ENCODE peak calls at places on chromosome 21, in nine cellular contexts. One of them, this sample, is unnamed.

GRCh38 chr21:42120056-42120903 is 49.2 kb downstream of the UMODL1 start:
- DNase-seq in ACHN: no peak
- DNase-seq in WTC11: no peak
- DNase-seq in BE2C: no peak
- DNase-seq in amygdala: no peak
- DNase-seq in stimulated activated CD4-positive, alpha-beta T cell treated with anti-CD3 and anti-CD28 coated beads, Interleukin-4, amount 100 ng/mL, for 24 hours: no peak
- DNase-seq in substantia nigra: no peak
- DNase-seq in T1000: no peak
- DNase-seq in Calu3: peak; percentile 33
- DNase-seq in this sample: peak; percentile 53

GRCh38 chr21:42056996-42057689 is 14.0 kb upstream of the UMODL1 start:
- DNase-seq in ACHN: no peak
- DNase-seq in WTC11: no peak
- DNase-seq in BE2C: no peak
- DNase-seq in amygdala: no peak
- DNase-seq in stimulated activated CD4-positive, alpha-beta T cell treated with anti-CD3 and anti-CD28 coated beads, Interleukin-4, amount 100 ng/mL, for 24 hours: no peak
- DNase-seq in substantia nigra: no peak
- DNase-seq in T1000: peak; percentile 33
- DNase-seq in Calu3: peak; percentile 58
- DNase-seq in this sample: no peak

GRCh38 chr21:18041012-18041411 is 203.6 kb upstream of the CHODL start:
- DNase-seq in ACHN: peak; percentile 48
- DNase-seq in WTC11: peak; percentile 15
- DNase-seq in BE2C: peak; percentile 60
- DNase-seq in amygdala: no peak
- DNase-seq in stimulated activated CD4-positive, alpha-beta T cell treated with anti-CD3 and anti-CD28 coated beads, Interleukin-4, amount 100 ng/mL, for 24 hours: no peak
- DNase-seq in substantia nigra: no peak
- DNase-seq in T1000: no peak
- DNase-seq in Calu3: no peak
- DNase-seq in this sample: no peak

GRCh38 chr21:44013380-44014088 is 1.4 kb downstream of the TRAPPC10 start:
- DNase-seq in ACHN: peak; percentile 18
- DNase-seq in WTC11: no peak
- DNase-seq in BE2C: peak; percentile 62
- DNase-seq in amygdala: no peak
- DNase-seq in stimulated activated CD4-positive, alpha-beta T cell treated with anti-CD3 and anti-CD28 coated beads, Interleukin-4, amount 100 ng/mL, for 24 hours: peak; percentile 52
- DNase-seq in substantia nigra: no peak
- DNase-seq in T1000: no peak
- DNase-seq in Calu3: no peak
- DNase-seq in this sample: peak; percentile 53

GRCh38 chr21:45612096-45613019 is 31.2 kb upstream of the PCBP3 start:
- DNase-seq in ACHN: peak; percentile 48
- DNase-seq in WTC11: peak; percentile 9
- DNase-seq in BE2C: peak; percentile 69
- DNase-seq in amygdala: no peak
- DNase-seq in stimulated activated CD4-positive, alpha-beta T cell treated with anti-CD3 and anti-CD28 coated beads, Interleukin-4, amount 100 ng/mL, for 24 hours: no peak
- DNase-seq in substantia nigra: no peak
- DNase-seq in T1000: no peak
- DNase-seq in Calu3: no peak
- DNase-seq in this sample: no peak

GRCh38 chr21:29462475-29462874 is 163.8 kb downstream of the BACH1 start:
- DNase-seq in ACHN: no peak
- DNase-seq in WTC11: no peak
- DNase-seq in BE2C: no peak
- DNase-seq in amygdala: no peak
- DNase-seq in stimulated activated CD4-positive, alpha-beta T cell treated with anti-CD3 and anti-CD28 coated beads, Interleukin-4, amount 100 ng/mL, for 24 hours: no peak
- DNase-seq in substantia nigra: no peak
- DNase-seq in T1000: no peak
- DNase-seq in Calu3: no peak
- DNase-seq in this sample: no peak

GRCh38 chr21:38027901-38028300 is 111.6 kb upstream of the KCNJ6 start:
- DNase-seq in ACHN: no peak
- DNase-seq in WTC11: no peak
- DNase-seq in BE2C: no peak
- DNase-seq in amygdala: no peak
- DNase-seq in stimulated activated CD4-positive, alpha-beta T cell treated with anti-CD3 and anti-CD28 coated beads, Interleukin-4, amount 100 ng/mL, for 24 hours: no peak
- DNase-seq in substantia nigra: no peak
- DNase-seq in T1000: peak; percentile 13
- DNase-seq in Calu3: no peak
- DNase-seq in this sample: no peak

GRCh38 chr21:45098867-45099266 is 24.5 kb downstream of the ADARB1 start:
- DNase-seq in ACHN: peak; percentile 30
- DNase-seq in WTC11: no peak
- DNase-seq in BE2C: no peak
- DNase-seq in amygdala: no peak
- DNase-seq in stimulated activated CD4-positive, alpha-beta T cell treated with anti-CD3 and anti-CD28 coated beads, Interleukin-4, amount 100 ng/mL, for 24 hours: no peak
- DNase-seq in substantia nigra: no peak
- DNase-seq in T1000: no peak
- DNase-seq in Calu3: no peak
- DNase-seq in this sample: no peak

GRCh38 chr21:37799193-37800121 is 116.8 kb downstream of the KCNJ6 start:
- DNase-seq in ACHN: no peak
- DNase-seq in WTC11: no peak
- DNase-seq in BE2C: no peak
- DNase-seq in amygdala: no peak
- DNase-seq in stimulated activated CD4-positive, alpha-beta T cell treated with anti-CD3 and anti-CD28 coated beads, Interleukin-4, amount 100 ng/mL, for 24 hours: no peak
- DNase-seq in substantia nigra: no peak
- DNase-seq in T1000: no peak
- DNase-seq in Calu3: no peak
- DNase-seq in this sample: no peak

GRCh38 chr21:31201548-31201947 is 142.5 kb downstream of the TIAM1 start:
- DNase-seq in ACHN: no peak
- DNase-seq in WTC11: no peak
- DNase-seq in BE2C: no peak
- DNase-seq in amygdala: no peak
- DNase-seq in stimulated activated CD4-positive, alpha-beta T cell treated with anti-CD3 and anti-CD28 coated beads, Interleukin-4, amount 100 ng/mL, for 24 hours: no peak
- DNase-seq in substantia nigra: no peak
- DNase-seq in T1000: no peak
- DNase-seq in Calu3: no peak
- DNase-seq in this sample: no peak

GRCh38 chr21:42513985-42514882 is 582 bp downstream of the SLC37A1 start:
- DNase-seq in ACHN: peak; percentile 24
- DNase-seq in WTC11: peak; percentile 71
- DNase-seq in BE2C: no peak
- DNase-seq in amygdala: no peak
- DNase-seq in stimulated activated CD4-positive, alpha-beta T cell treated with anti-CD3 and anti-CD28 coated beads, Interleukin-4, amount 100 ng/mL, for 24 hours: peak; percentile 68
- DNase-seq in substantia nigra: no peak
- DNase-seq in T1000: no peak
- DNase-seq in Calu3: peak; percentile 40
- DNase-seq in this sample: peak; percentile 59

GRCh38 chr21:21163904-21164303 is 165.7 kb downstream of the NCAM2 start:
- DNase-seq in ACHN: peak; percentile 67
- DNase-seq in WTC11: peak; percentile 29
- DNase-seq in BE2C: peak; percentile 68
- DNase-seq in amygdala: no peak
- DNase-seq in stimulated activated CD4-positive, alpha-beta T cell treated with anti-CD3 and anti-CD28 coated beads, Interleukin-4, amount 100 ng/mL, for 24 hours: peak; percentile 39
- DNase-seq in substantia nigra: no peak
- DNase-seq in T1000: peak; percentile 8
- DNase-seq in Calu3: peak; percentile 11
- DNase-seq in this sample: peak; percentile 70

GRCh38 chr21:15094706-15095105 is 29.9 kb upstream of the NRIP1 start:
- DNase-seq in ACHN: no peak
- DNase-seq in WTC11: no peak
- DNase-seq in BE2C: no peak
- DNase-seq in amygdala: no peak
- DNase-seq in stimulated activated CD4-positive, alpha-beta T cell treated with anti-CD3 and anti-CD28 coated beads, Interleukin-4, amount 100 ng/mL, for 24 hours: no peak
- DNase-seq in substantia nigra: no peak
- DNase-seq in T1000: no peak
- DNase-seq in Calu3: no peak
- DNase-seq in this sample: no peak

GRCh38 chr21:32962286-32962685 is 63.4 kb upstream of the OLIG2 start:
- DNase-seq in ACHN: no peak
- DNase-seq in WTC11: no peak
- DNase-seq in BE2C: no peak
- DNase-seq in amygdala: no peak
- DNase-seq in stimulated activated CD4-positive, alpha-beta T cell treated with anti-CD3 and anti-CD28 coated beads, Interleukin-4, amount 100 ng/mL, for 24 hours: no peak
- DNase-seq in substantia nigra: no peak
- DNase-seq in T1000: no peak
- DNase-seq in Calu3: no peak
- DNase-seq in this sample: no peak

GRCh38 chr21:46171585-46171984 is 12.7 kb downstream of the SPATC1L start:
- DNase-seq in ACHN: no peak
- DNase-seq in WTC11: no peak
- DNase-seq in BE2C: no peak
- DNase-seq in amygdala: no peak
- DNase-seq in stimulated activated CD4-positive, alpha-beta T cell treated with anti-CD3 and anti-CD28 coated beads, Interleukin-4, amount 100 ng/mL, for 24 hours: no peak
- DNase-seq in substantia nigra: no peak
- DNase-seq in T1000: no peak
- DNase-seq in Calu3: no peak
- DNase-seq in this sample: no peak

GRCh38 chr21:45482899-45483821 is 59.1 kb downstream of the SLC19A1 start:
- DNase-seq in ACHN: no peak
- DNase-seq in WTC11: no peak
- DNase-seq in BE2C: no peak
- DNase-seq in amygdala: no peak
- DNase-seq in stimulated activated CD4-positive, alpha-beta T cell treated with anti-CD3 and anti-CD28 coated beads, Interleukin-4, amount 100 ng/mL, for 24 hours: peak; percentile 47
- DNase-seq in substantia nigra: no peak
- DNase-seq in T1000: no peak
- DNase-seq in Calu3: no peak
- DNase-seq in this sample: no peak

GRCh38 chr21:35578350-35578782 is 482.0 kb downstream of the SETD4 start:
- DNase-seq in ACHN: no peak
- DNase-seq in WTC11: no peak
- DNase-seq in BE2C: no peak
- DNase-seq in amygdala: no peak
- DNase-seq in stimulated activated CD4-positive, alpha-beta T cell treated with anti-CD3 and anti-CD28 coated beads, Interleukin-4, amount 100 ng/mL, for 24 hours: no peak
- DNase-seq in substantia nigra: no peak
- DNase-seq in T1000: peak; percentile 30
- DNase-seq in Calu3: no peak
- DNase-seq in this sample: no peak

GRCh38 chr21:44370771-44371410 is 17.5 kb downstream of the TRPM2 start:
- DNase-seq in ACHN: no peak
- DNase-seq in WTC11: no peak
- DNase-seq in BE2C: no peak
- DNase-seq in amygdala: no peak
- DNase-seq in stimulated activated CD4-positive, alpha-beta T cell treated with anti-CD3 and anti-CD28 coated beads, Interleukin-4, amount 100 ng/mL, for 24 hours: no peak
- DNase-seq in substantia nigra: no peak
- DNase-seq in T1000: no peak
- DNase-seq in Calu3: no peak
- DNase-seq in this sample: no peak

GRCh38 chr21:32886339-32886738 is 114.8 kb upstream of the PAXBP1 start:
- DNase-seq in ACHN: peak; percentile 50
- DNase-seq in WTC11: no peak
- DNase-seq in BE2C: no peak
- DNase-seq in amygdala: no peak
- DNase-seq in stimulated activated CD4-positive, alpha-beta T cell treated with anti-CD3 and anti-CD28 coated beads, Interleukin-4, amount 100 ng/mL, for 24 hours: peak; percentile 25
- DNase-seq in substantia nigra: no peak
- DNase-seq in T1000: no peak
- DNase-seq in Calu3: peak; percentile 3
- DNase-seq in this sample: peak; percentile 73

GRCh38 chr21:46066843-46067331 is 31.0 kb upstream of the COL6A2 start:
- DNase-seq in ACHN: no peak
- DNase-seq in WTC11: no peak
- DNase-seq in BE2C: no peak
- DNase-seq in amygdala: no peak
- DNase-seq in stimulated activated CD4-positive, alpha-beta T cell treated with anti-CD3 and anti-CD28 coated beads, Interleukin-4, amount 100 ng/mL, for 24 hours: no peak
- DNase-seq in substantia nigra: no peak
- DNase-seq in T1000: no peak
- DNase-seq in Calu3: no peak
- DNase-seq in this sample: no peak

GRCh38 chr21:40902299-40902698 is 55.3 kb upstream of the DSCAM start:
- DNase-seq in ACHN: no peak
- DNase-seq in WTC11: no peak
- DNase-seq in BE2C: no peak
- DNase-seq in amygdala: peak; percentile 12
- DNase-seq in stimulated activated CD4-positive, alpha-beta T cell treated with anti-CD3 and anti-CD28 coated beads, Interleukin-4, amount 100 ng/mL, for 24 hours: no peak
- DNase-seq in substantia nigra: peak; percentile 28
- DNase-seq in T1000: no peak
- DNase-seq in Calu3: no peak
- DNase-seq in this sample: no peak

This sample was measured in DND-41.